ENCODE peak calls at places on chromosomes 7 and 10, in seven cellular contexts. N, G, X, L, R, T and U are unnamed samples.

GRCh38 chr7:100483101-100483727 is 513 bp upstream of the NYAP1 start:
- DNase-seq in N (no peak), G (peak; percentile 41), X (no peak), L (peak; percentile 95), R (peak; percentile 82), T (peak; percentile 37), U (peak; percentile 77)

GRCh38 chr7:40772096-40772495 is 637.3 kb downstream of the SUGCT start:
- DNase-seq in N (no peak), G (no peak), X (no peak), L (no peak), R (no peak), T (no peak), U (no peak)

GRCh38 chr7:34392972-34393371 is 265.0 kb upstream of the NPSR1 start:
- DNase-seq in N (no peak), G (no peak), X (no peak), L (no peak), R (no peak), T (no peak), U (no peak)

GRCh38 chr7:18996583-18996982 is 120.9 kb downstream of the TWIST1 start:
- DNase-seq in N (no peak), G (no peak), X (no peak), L (no peak), R (no peak), T (no peak), U (no peak)

GRCh38 chr10:125231116-125231812 is 70.9 kb upstream of the CTBP2 start:
- DNase-seq in N (no peak), G (no peak), X (no peak), L (peak; percentile 54), R (no peak), T (no peak), U (no peak)

GRCh38 chr10:114042895-114043531 is 653 bp upstream of the ADRB1 start:
- DNase-seq in N (no peak), G (no peak), X (no peak), L (no peak), R (no peak), T (peak; percentile 48), U (peak; percentile 36)

GRCh38 chr10:89029785-89030437 is 39.3 kb downstream of the FAS start:
- DNase-seq in N (peak; percentile 59), G (peak; percentile 53), X (peak; percentile 52), L (peak; percentile 88), R (peak; percentile 11), T (peak; percentile 74), U (peak; percentile 72)

GRCh38 chr7:142776206-142776844 is 5.6 kb downstream of the PRSS2 start:
- DNase-seq in N (no peak), G (no peak), X (no peak), L (no peak), R (no peak), T (no peak), U (no peak)

GRCh38 chr7:109751241-109751640 is 1181.6 kb downstream of the DNAJB9 start:
- DNase-seq in N (no peak), G (peak; percentile 3), X (no peak), L (no peak), R (no peak), T (no peak), U (no peak)

GRCh38 chr7:149633976-149634945 is 136.7 kb upstream of the ZNF746 start:
- DNase-seq in N (no peak), G (no peak), X (no peak), L (no peak), R (no peak), T (no peak), U (no peak)

DNA sequence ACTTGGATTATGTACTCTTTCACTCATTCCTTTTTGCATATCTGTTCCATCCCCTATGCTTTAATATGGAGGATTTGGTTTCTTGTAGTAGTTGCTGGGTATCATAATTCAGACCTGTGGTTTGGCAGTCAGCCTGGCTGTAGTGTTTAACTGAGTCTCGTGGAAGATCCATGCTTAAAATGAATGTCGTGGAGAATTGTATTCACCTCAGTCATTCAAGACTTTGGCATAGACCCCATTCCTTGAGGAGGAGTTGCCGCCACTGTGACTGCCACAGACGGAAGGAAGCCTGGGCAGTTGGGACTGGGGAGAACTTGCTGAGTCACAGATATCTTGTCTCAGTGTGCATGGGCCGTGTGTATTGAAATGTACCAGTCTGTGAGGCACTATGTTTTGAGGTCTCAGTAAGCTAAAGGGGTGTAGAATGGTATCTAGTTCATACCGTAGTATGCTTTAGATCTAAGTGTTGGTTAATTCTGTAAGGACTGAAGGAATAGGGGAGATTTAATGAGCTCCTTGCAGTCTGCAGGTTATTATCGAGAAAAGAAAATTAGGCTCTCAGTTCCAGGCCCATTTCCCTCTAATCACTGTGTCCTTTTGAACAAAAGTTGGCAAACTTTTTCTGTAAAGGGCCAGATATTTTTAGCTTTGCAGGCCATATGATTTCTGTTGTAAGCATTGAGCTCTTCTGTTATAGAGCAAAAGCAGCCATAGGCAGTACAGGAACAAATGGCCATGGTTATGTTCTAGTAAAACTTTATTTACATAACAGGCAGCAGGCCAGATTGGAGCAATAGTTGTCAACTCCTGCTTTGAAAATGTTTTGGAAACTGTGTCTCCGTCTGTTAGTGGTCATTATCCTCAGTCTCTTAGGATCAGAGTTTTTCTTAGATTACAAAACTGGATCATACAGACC is 76.8 kb downstream of the TPST1 start:
- DNase-seq in N (no peak), G (peak; percentile 6), X (no peak), L (peak; percentile 67), R (no peak), T (no peak), U (no peak)
- TF ChIP-seq POLR2AphosphoS5 in N (no peak), G (no peak), X (no peak), L (no peak), R (no peak), T (no peak), U (no peak)

GRCh38 chr10:30185916-30186315 is 126.5 kb upstream of the JCAD start:
- DNase-seq in N (no peak), G (no peak), X (no peak), L (no peak), R (no peak), T (no peak), U (no peak)
- TF ChIP-seq POLR2AphosphoS5 in N (no peak), G (no peak), X (no peak), L (no peak), R (no peak), T (peak; percentile 55), U (peak; percentile 19)

GRCh38 chr7:54988516-54988915 is 30.3 kb upstream of the EGFR start:
- DNase-seq in N (no peak), G (no peak), X (no peak), L (no peak), R (no peak), T (no peak), U (no peak)

GRCh38 chr7:54987772-54988171 is 31.0 kb upstream of the EGFR start:
- DNase-seq in N (peak; percentile 67), G (peak; percentile 32), X (no peak), L (no peak), R (no peak), T (no peak), U (no peak)

GRCh38 chr7:54986716-54987115 is 32.1 kb upstream of the EGFR start:
- DNase-seq in N (peak; percentile 59), G (no peak), X (no peak), L (no peak), R (no peak), T (no peak), U (no peak)

GRCh38 chr7:54981913-54982312 is 36.9 kb upstream of the EGFR start:
- DNase-seq in N (no peak), G (no peak), X (no peak), L (no peak), R (no peak), T (no peak), U (no peak)

DNA sequence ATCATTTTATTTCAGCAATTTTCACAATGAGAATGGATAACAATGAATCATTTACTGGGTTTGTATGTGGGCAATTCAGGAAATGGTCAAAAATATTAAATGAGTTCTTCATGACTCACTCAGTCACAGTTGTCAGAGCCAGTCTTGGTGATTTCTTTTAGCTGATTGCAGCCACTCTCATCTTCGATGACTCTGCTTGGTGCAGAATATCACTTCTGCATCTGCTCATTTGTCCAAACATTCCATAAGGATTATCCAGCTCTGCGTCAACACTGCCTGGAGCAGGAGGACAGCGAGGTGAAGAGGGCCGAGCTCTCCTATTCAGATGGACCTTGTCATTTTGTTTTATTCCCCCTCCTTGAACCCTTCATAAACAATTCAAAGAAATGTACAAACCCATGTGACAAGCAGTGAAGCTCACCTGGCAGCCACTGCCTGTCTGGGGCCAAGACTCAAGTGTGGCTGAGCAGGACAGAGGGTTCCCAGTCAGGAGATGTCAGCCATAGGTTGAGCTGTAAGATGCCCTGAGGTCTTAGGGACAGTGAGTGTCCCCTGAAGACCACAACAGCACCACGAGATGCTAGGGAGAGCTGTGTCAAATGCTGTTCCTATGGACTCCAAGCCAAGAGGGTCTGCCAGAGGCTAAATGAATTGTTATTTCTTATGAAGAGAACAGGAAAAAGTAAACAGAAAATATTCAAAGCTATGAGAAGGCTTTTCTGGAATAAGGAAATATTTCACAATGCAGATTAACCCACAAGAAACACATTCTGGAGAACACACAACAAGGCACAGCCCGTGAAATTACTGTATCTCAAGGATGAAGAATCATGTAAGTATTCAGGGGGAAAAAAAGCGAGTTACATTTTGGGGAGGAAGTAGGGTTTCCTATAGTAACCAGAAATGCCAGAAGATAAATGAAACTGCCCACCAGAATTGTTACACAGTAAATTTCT is 33.1 kb upstream of the EGFR start:
- DNase-seq in N (peak; percentile 95), G (peak; percentile 42), X (no peak), L (no peak), R (no peak), T (no peak), U (no peak)
- TF ChIP-seq POLR2AphosphoS5 in N (no peak), G (no peak), X (no peak), L (no peak), R (no peak), T (no peak), U (no peak)

DNA sequence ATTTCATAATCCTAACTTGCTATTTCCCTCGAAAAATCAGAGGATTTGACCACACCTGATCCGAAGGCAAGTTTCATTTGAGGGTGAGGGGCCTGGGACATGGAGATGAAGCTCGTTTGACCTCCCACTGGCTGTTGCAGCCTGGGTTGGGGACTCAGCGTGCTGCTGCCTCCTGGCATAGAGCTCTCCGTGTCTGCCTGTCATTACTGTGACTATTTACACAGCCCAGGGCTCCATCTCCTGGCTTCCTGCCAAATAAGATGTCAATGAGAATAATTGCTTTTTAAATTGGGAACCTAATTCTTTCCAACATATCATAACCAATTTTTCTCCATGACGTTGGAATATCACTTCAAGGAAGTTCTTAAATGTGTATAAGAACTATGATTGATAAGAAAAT is 139.3 kb upstream of the COBL start:
- DNase-seq in N (no peak), G (no peak), X (no peak), L (no peak), R (no peak), T (no peak), U (no peak)
- TF ChIP-seq POLR2AphosphoS5 in N (no peak), G (no peak), X (no peak), L (no peak), R (no peak), T (no peak), U (no peak)

DNA sequence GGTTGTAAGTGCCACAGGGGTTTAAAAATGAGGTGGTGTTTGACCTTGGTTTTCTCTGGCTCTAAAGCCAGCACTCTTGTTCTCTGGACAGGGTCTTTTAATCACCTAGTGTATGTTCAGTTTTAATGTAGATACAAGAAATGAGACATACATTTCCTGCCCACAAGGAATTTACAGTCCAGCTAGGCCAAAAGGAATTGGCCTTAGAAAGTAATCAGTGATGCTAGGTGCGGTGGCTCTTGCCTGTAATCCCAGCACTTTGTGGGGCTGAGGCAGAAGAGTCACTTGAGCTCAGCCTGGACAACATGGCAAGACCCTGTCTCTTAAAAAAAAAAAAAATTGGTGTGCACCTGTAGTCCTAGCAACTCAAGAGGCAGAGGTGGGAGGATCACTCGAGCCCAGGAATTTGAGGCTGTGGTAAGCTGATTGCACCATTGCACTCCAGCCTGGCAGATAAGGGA is 100.2 kb downstream of the LRMDA start:
- DNase-seq in N (no peak), G (no peak), X (no peak), L (no peak), R (no peak), T (no peak), U (no peak)
- TF ChIP-seq POLR2AphosphoS5 in N (no peak), G (no peak), X (no peak), L (no peak), R (no peak), T (no peak), U (no peak)